ENCODE peak calls at places on chromosomes 16 and 17, in seven cellular contexts. D is GM12865; E is activated CD8-positive, alpha-beta T cell treated with anti-CD3 and anti-CD28 coated beads for 36 hours; N is suprapubic skin; X is endothelial cell; H is cardiac fibroblast; L is HCT116. U is an unnamed sample.

GRCh38 chr16:35687071-35687470 is 2227.7 kb downstream of the TP53TG3F start:
- DNase-seq in D (no peak), E (no peak), N (peak), X (no peak), H (no peak), L (no peak), U (no peak)

GRCh38 chr16:10076037-10076436 is 106.2 kb downstream of the GRIN2A start:
- DNase-seq in D (no peak), E (no peak), N (no peak), X (no peak), H (no peak), L (no peak), U (no peak)

GRCh38 chr16:69270395-69270794 is 40.8 kb upstream of the VPS4A start:
- DNase-seq in D (no peak), E (no peak), N (no peak), X (no peak), H (peak), L (no peak), U (no peak)

GRCh38 chr16:20906225-20906870 is 5.8 kb downstream of the LYRM1 start:
- DNase-seq in D (no peak), E (no peak), N (no peak), X (no peak), H (peak), L (no peak), U (no peak)

GRCh38 chr17:72175787-72176515 is 55.1 kb downstream of the SOX9 start:
- DNase-seq in D (no peak), E (no peak), N (no peak), X (no peak), H (peak), L (no peak), U (no peak)

GRCh38 chr16:1532081-1532760 is 1.2 kb upstream of the TMEM204 start:
- DNase-seq in D (no peak), E (no peak), N (no peak), X (no peak), H (peak), L (no peak), U (no peak)

GRCh38 chr17:76405607-76405966 is 21.2 kb downstream of the SPHK1 start:
- DNase-seq in D (peak), E (no peak), N (no peak), X (no peak), H (no peak), L (no peak), U (no peak)

GRCh38 chr17:73109603-73110002 is 17.1 kb upstream of the SLC39A11 start:
- DNase-seq in D (no peak), E (no peak), N (no peak), X (no peak), H (no peak), L (no peak), U (no peak)

GRCh38 chr17:67211742-67212141 is 33.3 kb downstream of the HELZ start:
- DNase-seq in D (no peak), E (no peak), N (no peak), X (no peak), H (peak), L (no peak), U (no peak)

GRCh38 chr17:488993-489757 is 136.6 kb upstream of the RPH3AL start:
- DNase-seq in D (peak), E (peak), N (no peak), X (peak), H (peak), L (peak), U (no peak)

GRCh38 chr16:3797904-3798811 is 80.8 kb upstream of the TRAP1 start:
- DNase-seq in D (peak), E (peak), N (peak), X (no peak), H (no peak), L (no peak), U (no peak)

GRCh38 chr17:67628580-67629013 is 89.1 kb upstream of the NOL11 start:
- DNase-seq in D (peak), E (peak), N (no peak), X (peak), H (no peak), L (no peak), U (peak)

GRCh38 chr16:64417711-64418227 is 704.1 kb downstream of the CDH11 start:
- DNase-seq in D (no peak), E (no peak), N (no peak), X (no peak), H (peak), L (no peak), U (no peak)

GRCh38 chr17:42179911-42180410 is 981 bp downstream of the KCNH4 start:
- DNase-seq in D (peak), E (peak), N (no peak), X (peak), H (peak), L (no peak), U (no peak)

GRCh38 chr16:28061702-28062101 is 1.8 kb downstream of the GSG1L start:
- DNase-seq in D (no peak), E (no peak), N (no peak), X (no peak), H (no peak), L (no peak), U (no peak)

GRCh38 chr16:73063284-73063733 is 15.4 kb upstream of the ZFHX3 start:
- DNase-seq in D (no peak), E (no peak), N (no peak), X (no peak), H (no peak), L (no peak), U (no peak)

GRCh38 chr17:46169913-46170312 is 23.3 kb downstream of the KANSL1 start:
- DNase-seq in D (no peak), E (no peak), N (no peak), X (no peak), H (no peak), L (no peak), U (no peak)

GRCh38 chr17:46170609-46171432 is 22.4 kb downstream of the KANSL1 start:
- DNase-seq in D (no peak), E (no peak), N (no peak), X (no peak), H (no peak), L (no peak), U (no peak)

GRCh38 chr17:46171939-46172338 is 21.3 kb downstream of the KANSL1 start:
- DNase-seq in D (no peak), E (no peak), N (no peak), X (no peak), H (no peak), L (no peak), U (no peak)

GRCh38 chr17:46175891-46176290 is 17.3 kb downstream of the KANSL1 start:
- DNase-seq in D (no peak), E (no peak), N (no peak), X (no peak), H (no peak), L (no peak), U (no peak)

GRCh38 chr17:46173153-46173552 is 20.1 kb downstream of the KANSL1 start:
- DNase-seq in D (no peak), E (no peak), N (no peak), X (no peak), H (no peak), L (no peak), U (no peak)
- TF ChIP-seq CTCF in D (no peak), E (no peak), N (no peak), X (no peak), H (no peak), L (no peak), U (no peak)

GRCh38 chr16:6345090-6345489 is 987.6 kb upstream of the RBFOX1 start:
- DNase-seq in D (no peak), E (no peak), N (no peak), X (no peak), H (no peak), L (no peak), U (no peak)
- TF ChIP-seq CTCF in D (no peak), E (no peak), N (no peak), X (no peak), H (no peak), L (no peak), U (peak)

GRCh38 chr17:47717845-47718621 is 15.0 kb upstream of the TBX21 start:
- DNase-seq in D (no peak), E (peak), N (no peak), X (no peak), H (no peak), L (no peak), U (no peak)

GRCh38 chr17:47716381-47716780 is 16.7 kb upstream of the TBX21 start:
- DNase-seq in D (no peak), E (peak), N (no peak), X (no peak), H (no peak), L (no peak), U (no peak)

GRCh38 chr17:47718634-47719405 is 14.2 kb upstream of the TBX21 start:
- DNase-seq in D (no peak), E (peak), N (no peak), X (no peak), H (no peak), L (no peak), U (no peak)

GRCh38 chr17:47715669-47716325 is 17.2 kb upstream of the TBX21 start:
- DNase-seq in D (no peak), E (no peak), N (no peak), X (no peak), H (no peak), L (no peak), U (no peak)

DNA sequence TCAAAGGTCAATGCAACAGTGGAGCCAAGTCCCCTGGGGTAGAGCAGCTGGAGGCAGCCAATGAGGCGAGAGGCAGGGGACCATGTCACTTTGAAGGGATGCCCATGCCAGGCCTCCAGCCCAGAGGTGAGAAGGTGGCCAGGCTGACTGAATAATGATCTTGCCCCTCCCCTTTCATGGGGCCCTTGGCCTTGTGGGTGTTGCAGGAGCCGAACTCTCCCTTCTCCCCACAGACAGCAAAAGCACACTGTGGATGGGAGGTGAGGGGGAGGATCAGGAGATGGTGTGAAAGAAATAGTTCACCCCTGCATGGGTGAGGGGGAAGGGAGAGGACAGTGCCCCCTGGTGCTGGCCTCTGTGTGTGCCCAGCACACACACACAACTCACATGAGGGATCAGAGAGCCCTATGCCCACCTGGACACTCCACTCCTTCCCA is 15.8 kb upstream of the TBX21 start:
- DNase-seq in D (no peak), E (peak), N (no peak), X (no peak), H (no peak), L (no peak), U (no peak)
- TF ChIP-seq CTCF in D (peak), E (peak), N (no peak), X (no peak), H (peak), L (peak), U (peak)

GRCh38 chr16:8855051-8855786 is 13.6 kb downstream of the CARHSP1 start:
- DNase-seq in D (no peak), E (peak), N (no peak), X (no peak), H (no peak), L (no peak), U (no peak)
- TF ChIP-seq CTCF in D (no peak), E (no peak), N (no peak), X (no peak), H (peak), L (peak), U (no peak)

GRCh38 chr17:16472539-16472938 is 19.5 kb downstream of the LRRC75A start:
- DNase-seq in D (no peak), E (no peak), N (no peak), X (no peak), H (no peak), L (no peak), U (no peak)

GRCh38 chr17:16473286-16474011 is 18.5 kb downstream of the LRRC75A start:
- DNase-seq in D (no peak), E (no peak), N (no peak), X (no peak), H (no peak), L (no peak), U (no peak)

GRCh38 chr17:16467886-16468285 is 24.1 kb downstream of the LRRC75A start:
- DNase-seq in D (no peak), E (no peak), N (no peak), X (no peak), H (no peak), L (no peak), U (no peak)

GRCh38 chr17:16468428-16468992 is 23.5 kb downstream of the LRRC75A start:
- DNase-seq in D (no peak), E (no peak), N (no peak), X (no peak), H (no peak), L (no peak), U (no peak)

DNA sequence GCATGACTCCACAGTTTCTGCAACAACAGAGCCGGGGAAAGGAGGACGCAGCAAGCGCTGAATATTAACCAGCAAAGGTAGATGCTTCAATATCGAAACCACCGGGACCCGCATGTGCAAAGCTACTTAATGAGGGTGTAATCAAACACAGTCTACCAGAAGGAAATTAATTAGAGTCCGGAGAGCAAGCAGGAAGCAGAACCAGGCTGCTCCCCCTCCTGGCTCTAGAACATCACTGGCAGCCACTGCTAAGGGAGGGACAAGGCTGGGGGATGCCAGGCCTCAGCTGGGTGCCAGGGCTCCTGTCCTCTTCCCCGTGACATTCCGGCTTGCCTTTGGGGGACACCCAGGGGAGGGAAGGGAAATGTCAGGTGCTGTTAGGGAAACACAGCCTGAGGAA is 21.7 kb downstream of the LRRC75A start:
- DNase-seq in D (no peak), E (no peak), N (no peak), X (no peak), H (no peak), L (no peak), U (no peak)
- TF ChIP-seq CTCF in D (no peak), E (no peak), N (no peak), X (no peak), H (no peak), L (no peak), U (no peak)

GRCh38 chr17:5416886-5417285 is 2.6 kb downstream of the NUP88 start:
- DNase-seq in D (no peak), E (no peak), N (no peak), X (no peak), H (no peak), L (no peak), U (no peak)
- TF ChIP-seq CTCF in D (no peak), E (no peak), N (no peak), X (no peak), H (no peak), L (no peak), U (no peak)

DNA sequence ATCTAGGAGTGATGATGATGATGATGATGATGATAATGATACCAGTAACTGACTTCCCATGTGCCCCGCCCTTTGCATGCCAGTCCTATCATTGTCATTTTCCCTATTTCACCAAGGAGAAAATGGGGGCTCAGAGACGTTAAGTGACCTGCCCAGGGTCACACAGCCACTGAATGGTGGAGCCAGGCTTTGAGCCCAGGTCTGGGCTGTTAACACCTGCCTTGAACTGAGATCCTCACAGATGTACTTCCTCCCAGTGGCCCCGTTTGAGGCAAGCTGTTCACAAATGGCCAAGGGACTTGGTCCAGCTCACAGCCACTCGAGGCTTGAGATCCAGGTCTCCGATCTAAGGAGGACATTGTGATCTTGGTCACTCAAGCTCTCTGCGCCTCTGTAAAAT is 13.4 kb downstream of the SLC12A3 start:
- DNase-seq in D (no peak), E (no peak), N (no peak), X (no peak), H (no peak), L (no peak), U (no peak)
- TF ChIP-seq CTCF in D (no peak), E (no peak), N (no peak), X (no peak), H (no peak), L (no peak), U (no peak)

GRCh38 chr17:75084039-75084660 is 3.6 kb upstream of the SLC16A5 start:
- DNase-seq in D (no peak), E (peak), N (no peak), X (no peak), H (peak), L (no peak), U (no peak)

GRCh38 chr17:75081611-75082540 is 5.9 kb upstream of the SLC16A5 start:
- DNase-seq in D (no peak), E (no peak), N (no peak), X (no peak), H (no peak), L (no peak), U (no peak)

GRCh38 chr17:75086496-75087181 is 1.1 kb upstream of the SLC16A5 start:
- DNase-seq in D (no peak), E (no peak), N (no peak), X (no peak), H (no peak), L (no peak), U (no peak)

GRCh38 chr17:75079023-75079373 is 8.8 kb upstream of the SLC16A5 start:
- DNase-seq in D (no peak), E (no peak), N (no peak), X (no peak), H (no peak), L (no peak), U (no peak)

GRCh38 chr17:75082683-75083082 is 5.1 kb upstream of the SLC16A5 start:
- DNase-seq in D (no peak), E (no peak), N (no peak), X (no peak), H (no peak), L (no peak), U (no peak)
- TF ChIP-seq CTCF in D (no peak), E (no peak), N (no peak), X (no peak), H (no peak), L (no peak), U (no peak)